ENCODE peak calls at places on chromosomes 2 and 18, in nine cellular contexts. N, Z, X, G, C, Q, K, H and W are unnamed samples.

GRCh38 chr2:240579771-240580614 is 6.5 kb upstream of the CAPN10 start:
- DNase-seq in N (peak; percentile 66), Z (no peak), X (peak; percentile 55), G (no peak), C (no peak), Q (peak; percentile 83), K (no peak), H (peak; percentile 69), W (peak; percentile 87)

GRCh38 chr2:50582164-50582563 is 449.8 kb downstream of the NRXN1 start:
- DNase-seq in N (no peak), Z (no peak), X (no peak), G (peak; percentile 64), C (no peak), Q (peak; percentile 38), K (no peak), H (no peak), W (no peak)

GRCh38 chr2:120825370-120826259 is 89.9 kb downstream of the GLI2 start:
- DNase-seq in N (no peak), Z (peak; percentile 58), X (peak; percentile 87), G (peak; percentile 56), C (peak; percentile 61), Q (no peak), K (no peak), H (no peak), W (peak; percentile 14)

GRCh38 chr2:174606336-174606735 is 8.7 kb upstream of the WIPF1 start:
- DNase-seq in N (no peak), Z (no peak), X (no peak), G (no peak), C (no peak), Q (no peak), K (no peak), H (no peak), W (peak; percentile 51)

GRCh38 chr2:96895709-96896651 is 26.1 kb upstream of the SEMA4C start:
- DNase-seq in N (no peak), Z (no peak), X (no peak), G (peak; percentile 74), C (no peak), Q (no peak), K (no peak), H (no peak), W (peak; percentile 67)

GRCh38 chr18:36396190-36396589 is 98.7 kb downstream of the FHOD3 start:
- DNase-seq in N (no peak), Z (no peak), X (no peak), G (no peak), C (no peak), Q (no peak), K (no peak), H (no peak), W (no peak)

GRCh38 chr2:98917031-98917459 is 19.0 kb downstream of the CRACDL start:
- DNase-seq in N (no peak), Z (peak; percentile 26), X (no peak), G (no peak), C (no peak), Q (no peak), K (peak; percentile 52), H (no peak), W (peak; percentile 84)

GRCh38 chr2:145593991-145594702 is 1074.2 kb upstream of the ZEB2 start:
- DNase-seq in N (peak; percentile 58), Z (no peak), X (no peak), G (no peak), C (no peak), Q (no peak), K (peak; percentile 80), H (no peak), W (peak; percentile 87)